ENCODE peak calls at places on chromosome 7, in ten cellular contexts. J is sigmoid colon, L is stomach, U is GM23338, P is endothelial cell of umbilical vein, A is HL-60, S is breast epithelium, Q is transverse colon, H is HCT116, N is GM12878. I is an unnamed sample.

GRCh38 chr7:77481615-77482014 is 55.5 kb upstream of the PTPN12 start:
- DNase-seq in J (no peak), L (no peak), U (no peak), P (no peak), A (no peak), S (no peak), Q (peak), H (no peak), N (no peak), I (no peak)

GRCh38 chr7:47537716-47538640 is 43.9 kb downstream of the TNS3 start:
- DNase-seq in J (no peak), L (no peak), U (peak), P (no peak), A (no peak), S (no peak), Q (no peak), H (no peak), N (no peak), I (no peak)

GRCh38 chr7:5689716-5690115 is 91.7 kb downstream of the RNF216 start:
- DNase-seq in J (no peak), L (no peak), U (no peak), P (no peak), A (no peak), S (no peak), Q (no peak), H (no peak), N (no peak), I (no peak)

GRCh38 chr7:85516675-85517074 is 329.8 kb upstream of the SEMA3D start:
- DNase-seq in J (no peak), L (no peak), U (no peak), P (no peak), A (no peak), S (no peak), Q (no peak), H (no peak), N (no peak), I (no peak)

GRCh38 chr7:7967909-7968543 is 570 bp upstream of the GLCCI1 start:
- DNase-seq in J (no peak), L (no peak), U (peak), P (no peak), A (no peak), S (no peak), Q (no peak), H (no peak), N (no peak), I (no peak)

GRCh38 chr7:138543739-138544138 is 83.7 kb downstream of the TRIM24 start:
- DNase-seq in J (no peak), L (no peak), U (no peak), P (no peak), A (no peak), S (no peak), Q (no peak), H (no peak), N (no peak), I (no peak)

GRCh38 chr7:39265912-39266591 is 288.3 kb downstream of the POU6F2 start:
- DNase-seq in J (no peak), L (no peak), U (peak), P (no peak), A (no peak), S (no peak), Q (no peak), H (no peak), N (no peak), I (no peak)

GRCh38 chr7:99013266-99014112 is 130.4 kb downstream of the SMURF1 start:
- DNase-seq in J (peak), L (peak), U (no peak), P (no peak), A (no peak), S (no peak), Q (no peak), H (no peak), N (no peak), I (peak)

GRCh38 chr7:108181073-108181985 is 51.2 kb upstream of the LAMB4 start:
- DNase-seq in J (no peak), L (no peak), U (peak), P (peak), A (no peak), S (no peak), Q (no peak), H (peak), N (peak), I (no peak)

GRCh38 chr7:130242198-130243014 is 24.3 kb upstream of the CPA2 start:
- DNase-seq in J (no peak), L (peak), U (peak), P (peak), A (peak), S (no peak), Q (peak), H (peak), N (peak), I (no peak)

GRCh38 chr7:27424231-27424630 is 181.6 kb downstream of the EVX1 start:
- DNase-seq in J (no peak), L (no peak), U (no peak), P (peak), A (no peak), S (no peak), Q (peak), H (no peak), N (no peak), I (no peak)

GRCh38 chr7:141979611-141980010 is 6.0 kb upstream of the TAS2R38 start:
- DNase-seq in J (no peak), L (no peak), U (no peak), P (no peak), A (no peak), S (no peak), Q (no peak), H (no peak), N (no peak), I (no peak)

GRCh38 chr7:129550673-129551360 is 48.5 kb downstream of the SMKR1 start:
- DNase-seq in J (no peak), L (no peak), U (no peak), P (no peak), A (no peak), S (no peak), Q (no peak), H (no peak), N (no peak), I (no peak)

GRCh38 chr7:93337047-93337446 is 104.9 kb downstream of the VPS50 start:
- DNase-seq in J (no peak), L (no peak), U (peak), P (no peak), A (no peak), S (no peak), Q (no peak), H (no peak), N (no peak), I (no peak)

GRCh38 chr7:57177856-57178767 is 45.9 kb upstream of the ZNF479 start:
- DNase-seq in J (no peak), L (no peak), U (no peak), P (no peak), A (no peak), S (no peak), Q (no peak), H (no peak), N (no peak), I (no peak)

GRCh38 chr7:32390210-32390609 is 100.0 kb downstream of the LSM5 start:
- DNase-seq in J (no peak), L (no peak), U (peak), P (no peak), A (no peak), S (no peak), Q (no peak), H (no peak), N (no peak), I (no peak)

GRCh38 chr7:28176174-28176573 is 4.4 kb downstream of the JAZF1 start:
- DNase-seq in J (no peak), L (no peak), U (no peak), P (no peak), A (no peak), S (no peak), Q (no peak), H (no peak), N (no peak), I (no peak)

GRCh38 chr7:114530074-114530611 is 115.5 kb downstream of the FOXP2 start:
- DNase-seq in J (no peak), L (no peak), U (no peak), P (no peak), A (no peak), S (no peak), Q (no peak), H (no peak), N (no peak), I (no peak)

GRCh38 chr7:155362380-155363145 is 64.9 kb downstream of the INSIG1 start:
- DNase-seq in J (no peak), L (no peak), U (no peak), P (no peak), A (no peak), S (no peak), Q (no peak), H (no peak), N (no peak), I (peak)

GRCh38 chr7:138898255-138898654 is 82.9 kb downstream of the KIAA1549 start:
- DNase-seq in J (no peak), L (no peak), U (no peak), P (peak), A (no peak), S (no peak), Q (no peak), H (no peak), N (peak), I (no peak)

GRCh38 chr7:102326156-102326914 is 29.9 kb downstream of the SPDYE6 start:
- DNase-seq in J (no peak), L (no peak), U (no peak), P (no peak), A (no peak), S (no peak), Q (no peak), H (no peak), N (no peak), I (no peak)
- TF ChIP-seq POLR2AphosphoS5 in J (no peak), L (no peak), U (no peak), P (no peak), A (no peak), S (no peak), Q (no peak), H (no peak), N (no peak), I (no peak)

GRCh38 chr7:100049441-100050291 is at the start of gene ZSCAN21:
- DNase-seq in J (peak), L (peak), U (peak), P (peak), A (peak), S (peak), Q (peak), H (peak), N (peak), I (peak)

GRCh38 chr7:100048680-100049079 is 894 bp upstream of the ZSCAN21 start:
- DNase-seq in J (no peak), L (no peak), U (no peak), P (no peak), A (no peak), S (no peak), Q (peak), H (no peak), N (no peak), I (no peak)

GRCh38 chr7:100040575-100040974 is 9.0 kb upstream of the ZSCAN21 start:
- DNase-seq in J (no peak), L (no peak), U (no peak), P (no peak), A (no peak), S (no peak), Q (no peak), H (no peak), N (no peak), I (no peak)

DNA sequence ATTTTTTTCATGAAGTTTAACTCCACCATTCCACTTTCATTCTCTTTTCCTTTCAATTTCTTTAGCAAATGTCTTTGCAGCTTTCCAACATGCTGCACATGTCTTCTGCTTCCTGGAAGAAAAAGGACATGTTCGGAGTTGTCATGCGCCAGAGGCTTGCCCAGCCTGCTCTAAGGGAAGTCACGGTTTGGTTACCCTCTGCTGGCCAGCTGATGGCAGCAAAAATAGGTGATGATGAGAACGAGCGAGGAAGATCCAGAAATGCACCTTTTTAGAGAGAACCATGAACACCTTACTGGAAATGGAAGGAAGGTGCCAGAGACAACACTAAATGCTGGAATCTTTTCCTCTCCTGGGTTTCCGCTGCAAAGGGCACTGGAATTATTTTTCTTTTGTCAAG is 4.9 kb upstream of the ZSCAN21 start:
- DNase-seq in J (no peak), L (peak), U (no peak), P (no peak), A (peak), S (no peak), Q (peak), H (no peak), N (peak), I (no peak)
- TF ChIP-seq CTCF in J (no peak), L (no peak), U (peak), P (no peak), A (no peak), S (no peak), Q (peak), H (no peak), N (peak), I (no peak)

DNA sequence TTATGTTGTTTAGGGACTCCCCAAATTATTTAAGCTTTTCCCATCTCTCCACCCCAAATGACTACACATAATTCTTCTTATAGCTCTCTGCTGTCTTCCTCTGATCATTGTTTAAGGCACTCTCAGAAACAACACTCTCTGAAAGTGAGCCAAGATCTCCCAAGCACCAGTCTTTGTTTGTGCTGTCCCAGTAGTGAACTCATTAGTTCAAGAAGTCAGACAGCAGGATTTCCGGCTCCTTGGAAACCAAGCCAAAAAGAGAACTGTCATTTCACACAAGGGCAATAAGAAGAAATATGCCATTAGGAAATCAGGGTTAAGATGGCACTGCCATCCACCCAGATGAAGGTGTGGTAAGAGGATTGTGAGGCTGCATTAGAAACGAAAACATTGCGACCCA is 83.1 kb downstream of the FZD1 start:
- DNase-seq in J (no peak), L (no peak), U (no peak), P (peak), A (no peak), S (no peak), Q (no peak), H (no peak), N (no peak), I (no peak)
- TF ChIP-seq POLR2AphosphoS5 in J (no peak), L (no peak), U (no peak), P (peak), A (no peak), S (no peak), Q (no peak), H (no peak), N (no peak), I (no peak)

DNA sequence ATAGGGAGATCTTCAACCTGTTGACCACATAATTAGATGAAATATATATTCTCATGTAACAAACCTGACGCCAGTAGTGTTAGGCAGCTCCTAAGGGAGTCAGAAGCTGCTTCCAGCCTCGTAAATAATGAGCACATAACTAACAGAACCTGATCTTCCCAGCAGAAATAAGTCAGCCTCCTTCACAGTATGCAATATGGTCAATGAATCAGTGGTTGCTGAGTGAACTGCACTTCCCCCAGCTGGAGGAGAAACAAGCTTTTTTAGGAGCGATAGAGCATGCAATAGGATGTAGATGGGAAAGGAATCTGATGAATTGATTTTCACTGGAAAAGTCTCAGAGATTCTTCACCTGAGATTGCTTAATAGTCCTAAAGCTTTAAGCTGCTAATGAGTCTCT is 337.2 kb upstream of the LRGUK start:
- DNase-seq in J (no peak), L (no peak), U (peak), P (no peak), A (no peak), S (no peak), Q (no peak), H (no peak), N (no peak), I (no peak)
- TF ChIP-seq CTCF in J (no peak), L (no peak), U (no peak), P (no peak), A (no peak), S (no peak), Q (no peak), H (no peak), N (no peak), I (no peak)

DNA sequence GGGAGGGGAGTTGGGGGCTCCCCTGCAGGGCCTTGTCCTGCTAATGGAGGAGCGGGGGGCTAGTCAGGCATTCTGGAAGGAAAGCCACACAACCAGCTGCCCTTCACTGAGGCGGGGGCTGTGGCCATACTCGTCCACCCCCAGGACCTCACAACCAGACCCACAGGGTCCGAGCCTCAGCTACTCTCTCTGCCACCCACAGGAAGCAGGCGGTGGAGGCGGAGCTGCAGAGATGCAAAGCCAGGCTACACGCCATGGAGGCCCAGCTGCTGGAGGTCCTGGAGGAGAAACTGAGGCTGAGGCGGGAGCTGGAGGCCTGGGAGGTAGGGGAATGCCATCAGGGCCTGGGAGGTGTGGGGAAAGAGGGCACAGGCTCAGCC is 3.1 kb downstream of the ABHD11 start:
- DNase-seq in J (no peak), L (no peak), U (no peak), P (no peak), A (no peak), S (no peak), Q (peak), H (no peak), N (no peak), I (no peak)
- TF ChIP-seq POLR2AphosphoS5 in J (no peak), L (no peak), U (no peak), P (no peak), A (no peak), S (no peak), Q (peak), H (no peak), N (no peak), I (no peak)

GRCh38 chr7:140605337-140605736 is 35.3 kb downstream of the DENND2A start:
- DNase-seq in J (no peak), L (no peak), U (peak), P (no peak), A (no peak), S (no peak), Q (no peak), H (no peak), N (no peak), I (no peak)
- TF ChIP-seq CTCF in J (no peak), L (no peak), U (peak), P (no peak), A (no peak), S (no peak), Q (no peak), H (no peak), N (no peak), I (no peak)

GRCh38 chr7:34830390-34830789 is 172.4 kb downstream of the NPSR1 start:
- DNase-seq in J (no peak), L (no peak), U (no peak), P (no peak), A (no peak), S (no peak), Q (no peak), H (no peak), N (no peak), I (no peak)
- TF ChIP-seq POLR2AphosphoS5 in J (no peak), L (no peak), U (no peak), P (no peak), A (no peak), S (no peak), Q (no peak), H (no peak), N (no peak), I (no peak)

GRCh38 chr7:44541876-44542610 is 913 bp upstream of the NPC1L1 start:
- DNase-seq in J (no peak), L (no peak), U (no peak), P (no peak), A (no peak), S (no peak), Q (no peak), H (no peak), N (no peak), I (no peak)
- TF ChIP-seq CTCF in J (no peak), L (no peak), U (no peak), P (no peak), A (no peak), S (no peak), Q (no peak), H (no peak), N (no peak), I (no peak)

DNA sequence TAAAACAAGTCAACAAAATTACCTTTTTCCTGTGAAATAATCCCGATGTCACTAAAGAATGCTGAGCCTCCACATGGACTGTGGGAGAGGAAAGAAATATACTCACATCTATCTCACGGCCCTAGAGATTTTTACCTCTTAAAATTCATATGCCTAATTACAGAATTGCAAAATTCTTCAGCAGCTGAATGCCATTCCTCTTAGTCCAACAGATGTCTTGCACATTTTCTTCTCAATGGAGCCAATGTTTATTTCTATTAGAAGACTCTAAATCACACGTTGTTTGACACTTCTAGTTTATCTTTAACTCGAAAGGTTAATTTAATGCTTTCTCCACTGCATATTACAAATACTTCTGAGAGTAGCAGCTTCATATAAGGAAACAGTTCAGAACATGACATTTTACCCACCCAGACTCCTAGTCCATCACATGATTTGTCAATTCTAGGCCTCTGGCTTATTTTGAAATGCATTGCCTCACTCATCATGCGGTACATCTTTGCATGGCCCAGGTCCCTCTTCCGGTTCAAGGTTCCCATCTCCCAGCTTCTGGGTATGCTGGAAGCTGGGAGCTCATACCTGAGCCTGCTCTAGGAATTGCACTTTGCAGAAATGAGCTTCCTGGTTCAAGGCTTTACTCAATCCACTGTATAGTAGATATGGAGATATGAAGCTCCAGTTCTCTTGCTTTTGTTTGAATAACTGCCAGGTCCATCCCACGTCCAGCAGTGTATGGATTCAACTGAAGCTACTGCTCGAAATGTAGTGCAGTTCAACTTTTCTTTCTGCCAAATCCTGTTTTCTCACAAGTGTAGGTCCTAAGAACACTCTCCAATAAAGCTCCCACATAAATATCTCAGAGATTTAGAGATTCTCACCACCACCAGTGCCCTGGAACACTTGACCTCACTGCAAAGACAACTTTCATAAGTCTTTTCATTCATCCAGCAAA is 306.2 kb downstream of the GPR37 start:
- DNase-seq in J (peak), L (no peak), U (no peak), P (no peak), A (no peak), S (no peak), Q (no peak), H (no peak), N (no peak), I (no peak)
- TF ChIP-seq POLR2AphosphoS5 in J (no peak), L (no peak), U (no peak), P (no peak), A (no peak), S (no peak), Q (peak), H (no peak), N (no peak), I (no peak)

DNA sequence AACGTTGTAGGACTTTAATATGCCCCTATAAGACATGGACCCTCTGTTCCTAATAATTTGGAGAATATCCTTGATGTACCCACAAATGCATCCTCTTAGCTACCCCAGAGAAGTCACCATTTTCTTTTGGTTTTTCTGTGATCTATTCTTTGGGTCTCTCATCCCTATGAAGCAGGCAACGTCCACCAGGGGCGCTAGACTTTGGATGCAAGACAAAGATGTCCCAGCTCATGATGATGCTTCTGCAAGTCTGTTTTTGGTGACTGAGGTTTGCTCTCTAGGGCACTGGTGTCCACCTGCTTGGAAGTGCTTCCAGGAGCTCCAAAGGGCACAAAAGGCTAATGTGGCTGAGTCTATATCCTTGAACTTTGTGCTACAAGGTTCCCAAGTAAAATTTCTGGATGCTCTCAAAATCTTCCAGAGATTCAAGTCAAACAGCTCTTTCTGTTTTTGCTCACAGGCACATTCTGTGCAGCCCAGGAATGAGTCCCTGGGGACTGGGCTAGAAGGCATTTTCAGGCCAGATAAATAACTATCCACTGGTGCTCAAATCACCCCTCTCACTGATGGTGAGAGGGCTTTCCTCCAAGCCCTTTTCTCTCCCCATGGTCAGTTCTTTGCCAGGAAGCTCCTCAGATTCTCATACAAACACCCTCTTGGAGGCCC is 166.4 kb downstream of the C7orf25 start:
- DNase-seq in J (no peak), L (peak), U (peak), P (no peak), A (no peak), S (no peak), Q (peak), H (peak), N (no peak), I (no peak)
- TF ChIP-seq CTCF in J (no peak), L (peak), U (peak), P (peak), A (peak), S (no peak), Q (peak), H (peak), N (peak), I (peak)